ENCODE peak calls at places on chromosomes 12 and 14, in seven cellular contexts. I is HCT116, U is GM12878, F is H1, M is K562, O is HepG2, N is SK-N-SH. X is an unnamed sample.

GRCh38 chr12:46386360-46386867 is 13.8 kb upstream of the SLC38A2 start:
- DNase-seq in I (no peak), O (peak), F (no peak), M (no peak), N (no peak), U (no peak), X (no peak)

GRCh38 chr12:14416658-14417057 is 51.2 kb downstream of the ATF7IP start:
- DNase-seq in U (no peak), I (no peak), N (peak), O (peak), F (no peak), M (no peak), X (no peak)

GRCh38 chr12:115694564-115694963 is 582.9 kb downstream of the MED13L start:
- DNase-seq in M (no peak), U (no peak), N (no peak), F (no peak), O (no peak), I (no peak), X (no peak)

GRCh38 chr14:103735815-103736545 is 20.4 kb downstream of the ZFYVE21 start:
- DNase-seq in M (no peak), O (no peak), I (no peak), F (no peak), U (no peak), N (no peak), X (peak)

GRCh38 chr12:39064712-39065111 is 159.3 kb upstream of the CPNE8 start:
- DNase-seq in O (no peak), F (no peak), U (no peak), N (no peak), M (no peak), I (no peak), X (no peak)

GRCh38 chr12:94718114-94718513 is 67.8 kb upstream of the TMCC3 start:
- DNase-seq in U (no peak), M (no peak), F (no peak), O (no peak), N (no peak), I (no peak), X (no peak)

GRCh38 chr14:67359319-67359774 is 257 bp downstream of the ATP6V1D start:
- DNase-seq in U (no peak), O (peak), M (no peak), N (no peak), F (no peak), I (no peak), X (no peak)

GRCh38 chr14:103401223-103402214 is 16.3 kb downstream of the MARK3 start:
- DNase-seq in U (no peak), M (peak), F (no peak), O (no peak), I (no peak), N (no peak), X (no peak)

GRCh38 chr14:57749267-57749666 is 116.6 kb downstream of the SLC35F4 start:
- DNase-seq in N (no peak), M (no peak), U (no peak), O (no peak), F (no peak), I (no peak), X (no peak)

GRCh38 chr14:36627981-36628380 is 33.7 kb upstream of the PAX9 start:
- DNase-seq in M (no peak), U (no peak), F (no peak), O (no peak), I (no peak), N (no peak), X (peak)

GRCh38 chr12:93127582-93128331 is 198.7 kb upstream of the EEA1 start:
- DNase-seq in F (no peak), O (peak), M (peak), U (no peak), N (no peak), I (no peak), X (no peak)

GRCh38 chr14:104705340-104706047 is 16.1 kb downstream of the INF2 start:
- DNase-seq in F (no peak), N (no peak), M (no peak), O (no peak), U (no peak), I (no peak), X (no peak)

GRCh38 chr14:103508930-103509329 is 13.7 kb downstream of the CKB start:
- DNase-seq in M (no peak), O (no peak), I (no peak), N (no peak), U (no peak), F (no peak), X (no peak)

GRCh38 chr12:65999564-66000280 is 130.8 kb downstream of the LLPH start:
- DNase-seq in O (no peak), U (no peak), F (no peak), M (no peak), N (no peak), I (no peak), X (no peak)

GRCh38 chr12:113957627-113958026 is 8.5 kb downstream of the RBM19 start:
- DNase-seq in F (no peak), M (no peak), N (no peak), O (no peak), U (no peak), I (no peak), X (no peak)

GRCh38 chr12:70255311-70255710 is 12.1 kb downstream of the CNOT2 start:
- DNase-seq in I (no peak), M (no peak), O (no peak), N (no peak), F (no peak), U (no peak), X (no peak)

GRCh38 chr12:82299617-82300016 is 58.6 kb downstream of the CCDC59 start:
- DNase-seq in O (no peak), U (no peak), I (no peak), M (no peak), N (no peak), F (no peak), X (no peak)

GRCh38 chr14:22982013-22982476 is 306 bp downstream of the AJUBA start:
- DNase-seq in O (no peak), N (no peak), F (no peak), M (no peak), I (no peak), U (no peak), X (no peak)

GRCh38 chr14:106562451-106562850 is 1036.1 kb downstream of the TMEM121 start:
- DNase-seq in I (no peak), U (no peak), M (no peak), N (no peak), O (no peak), F (no peak), X (no peak)

GRCh38 chr14:106551265-106551664 is 1024.9 kb downstream of the TMEM121 start:
- DNase-seq in U (no peak), F (no peak), I (no peak), O (no peak), M (peak), N (no peak), X (no peak)

DNA sequence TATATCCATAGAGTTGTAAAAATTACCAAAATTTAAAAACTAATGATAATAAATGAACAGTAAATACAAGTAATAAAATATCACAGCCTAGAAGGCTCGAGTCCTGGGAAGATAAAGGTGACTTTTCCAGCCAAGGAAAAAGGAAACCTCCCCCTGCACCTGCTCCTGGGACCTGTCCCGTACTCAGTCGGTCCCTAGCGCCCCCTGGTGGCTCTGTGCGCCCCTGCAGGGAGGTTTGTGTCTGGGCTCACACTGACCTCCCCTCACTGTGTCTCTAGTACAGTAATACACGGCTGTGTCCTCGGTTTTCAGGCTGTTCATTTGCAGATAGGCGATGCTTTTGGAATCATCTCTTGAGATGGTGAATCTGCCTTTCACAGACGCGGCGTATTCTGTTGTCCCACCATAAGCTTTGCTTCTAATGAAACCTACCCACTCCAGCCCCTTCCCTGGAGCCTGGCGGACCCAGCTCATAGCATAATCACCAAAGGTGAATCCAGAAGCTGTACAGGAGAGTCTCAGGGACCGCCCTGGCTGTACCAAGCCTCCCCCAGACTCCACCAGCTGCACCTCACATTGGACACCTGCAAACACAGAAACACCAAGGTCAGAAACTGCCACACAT is 1030.4 kb downstream of the TMEM121 start:
- DNase-seq in I (no peak), M (peak), U (no peak), N (peak), F (no peak), O (peak), X (peak)
- TF ChIP-seq JUND in I (no peak), M (no peak), U (no peak), N (no peak), F (no peak), O (no peak), X (no peak)

GRCh38 chr14:20801726-20802125 is 918 bp downstream of the RNASE1 start:
- DNase-seq in M (peak), O (no peak), I (no peak), F (no peak), N (no peak), U (no peak), X (peak)
- TF ChIP-seq JUND in M (no peak), O (no peak), I (no peak), F (no peak), N (no peak), U (no peak), X (no peak)

DNA sequence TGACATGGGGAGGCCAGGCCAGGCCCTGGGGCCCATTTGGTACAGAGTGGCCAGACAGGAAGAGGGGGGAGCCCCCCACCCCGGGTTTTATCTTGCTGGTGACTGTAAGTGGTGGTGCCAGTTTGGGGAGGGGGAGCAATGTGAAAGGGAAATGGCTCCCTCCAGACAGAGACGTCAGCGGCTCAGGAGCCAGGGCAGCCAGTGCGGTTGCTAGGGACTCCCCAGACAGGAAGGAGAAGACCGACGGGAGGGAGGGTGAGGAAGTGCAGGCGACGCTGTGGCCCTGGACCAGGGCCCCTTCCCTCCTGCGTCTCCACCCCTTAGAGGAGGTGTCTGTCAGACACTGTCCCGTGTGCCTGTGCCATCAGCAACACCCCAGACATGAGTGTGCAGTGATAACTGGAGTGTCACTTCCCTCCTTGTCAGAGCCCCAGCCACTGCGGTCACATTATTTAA is 7.0 kb downstream of the VASH1 start:
- DNase-seq in F (no peak), N (peak), U (peak), O (no peak), I (no peak), M (peak), X (no peak)
- TF ChIP-seq JUND in F (no peak), N (no peak), U (no peak), O (no peak), I (no peak), M (no peak), X (no peak)

GRCh38 chr14:24542346-24542936 is 33.6 kb downstream of the CTSG start:
- DNase-seq in I (no peak), F (no peak), M (no peak), U (no peak), N (no peak), O (no peak), X (no peak)
- TF ChIP-seq JUND in I (no peak), F (no peak), M (no peak), U (no peak), N (no peak), O (no peak), X (no peak)

GRCh38 chr12:92030618-92031017 is 115.0 kb downstream of the BTG1 start:
- DNase-seq in M (peak), O (no peak), I (no peak), F (no peak), U (peak), N (no peak), X (peak)
- TF ChIP-seq JUND in M (no peak), O (no peak), I (no peak), F (no peak), U (no peak), N (no peak), X (no peak)

GRCh38 chr14:98136019-98136418 is 1136.0 kb downstream of the BCL11B start:
- DNase-seq in N (no peak), F (no peak), O (no peak), I (no peak), U (no peak), M (no peak), X (no peak)
- TF ChIP-seq JUND in N (no peak), F (no peak), O (no peak), I (no peak), U (no peak), M (no peak), X (no peak)

X was measured in T47D.